ENCODE peak calls at places on chromosomes 13 and 19, in seven cellular contexts. One of them, this sample, is unnamed.

GRCh38 chr19:18507021-18507726 is 14.7 kb downstream of the ELL start:
- DNase-seq in AG04450: no peak
- DNase-seq in cardiac fibroblast: no peak
- DNase-seq in mucosa of descending colon: peak
- DNase-seq in GM23338: no peak
- DNase-seq in astrocyte: no peak
- DNase-seq in testis: no peak
- DNase-seq in this sample: peak

GRCh38 chr19:14566712-14567077 is 5.2 kb downstream of the NDUFB7 start:
- DNase-seq in testis: no peak
- DNase-seq in mucosa of descending colon: no peak
- DNase-seq in AG04450: no peak
- DNase-seq in GM23338: no peak
- DNase-seq in astrocyte: no peak
- DNase-seq in cardiac fibroblast: no peak
- DNase-seq in this sample: no peak

GRCh38 chr13:111881700-111882099 is 185.2 kb upstream of the SOX1 start:
- DNase-seq in testis: no peak
- DNase-seq in mucosa of descending colon: no peak
- DNase-seq in GM23338: no peak
- DNase-seq in AG04450: no peak
- DNase-seq in astrocyte: no peak
- DNase-seq in cardiac fibroblast: no peak
- DNase-seq in this sample: no peak

GRCh38 chr13:108551674-108552073 is 77.7 kb upstream of the MYO16 start:
- DNase-seq in AG04450: no peak
- DNase-seq in astrocyte: no peak
- DNase-seq in cardiac fibroblast: no peak
- DNase-seq in GM23338: no peak
- DNase-seq in mucosa of descending colon: no peak
- DNase-seq in testis: no peak
- DNase-seq in this sample: no peak

GRCh38 chr13:72852207-72852606 is 70.3 kb downstream of the PIBF1 start:
- DNase-seq in astrocyte: no peak
- DNase-seq in cardiac fibroblast: no peak
- DNase-seq in mucosa of descending colon: no peak
- DNase-seq in AG04450: no peak
- DNase-seq in testis: no peak
- DNase-seq in GM23338: no peak
- DNase-seq in this sample: no peak

GRCh38 chr13:113935081-113935511 is 38.8 kb downstream of the C13orf46 start:
- DNase-seq in astrocyte: no peak
- DNase-seq in mucosa of descending colon: no peak
- DNase-seq in GM23338: peak
- DNase-seq in cardiac fibroblast: no peak
- DNase-seq in AG04450: no peak
- DNase-seq in testis: no peak
- DNase-seq in this sample: peak

GRCh38 chr13:25168800-25169199 is 3.3 kb downstream of the AMER2 start:
- DNase-seq in AG04450: no peak
- DNase-seq in testis: no peak
- DNase-seq in astrocyte: no peak
- DNase-seq in cardiac fibroblast: no peak
- DNase-seq in mucosa of descending colon: no peak
- DNase-seq in GM23338: no peak
- DNase-seq in this sample: no peak

GRCh38 chr19:27720155-27720554 is 1492.8 kb downstream of the UQCRFS1 start:
- DNase-seq in AG04450: no peak
- DNase-seq in testis: no peak
- DNase-seq in mucosa of descending colon: no peak
- DNase-seq in astrocyte: no peak
- DNase-seq in cardiac fibroblast: no peak
- DNase-seq in GM23338: no peak
- DNase-seq in this sample: no peak

GRCh38 chr13:22793598-22794134 is 387.1 kb upstream of the SGCG start:
- DNase-seq in GM23338: peak
- DNase-seq in AG04450: no peak
- DNase-seq in testis: no peak
- DNase-seq in mucosa of descending colon: no peak
- DNase-seq in astrocyte: peak
- DNase-seq in cardiac fibroblast: no peak
- DNase-seq in this sample: no peak

GRCh38 chr13:23985846-23986245 is 88.5 kb upstream of the C1QTNF9B start:
- DNase-seq in astrocyte: no peak
- DNase-seq in cardiac fibroblast: no peak
- DNase-seq in GM23338: no peak
- DNase-seq in mucosa of descending colon: no peak
- DNase-seq in AG04450: no peak
- DNase-seq in testis: no peak
- DNase-seq in this sample: no peak

GRCh38 chr19:53007200-53008054 is 6.3 kb upstream of the ERVV-1 start:
- DNase-seq in AG04450: no peak
- DNase-seq in mucosa of descending colon: no peak
- DNase-seq in cardiac fibroblast: no peak
- DNase-seq in GM23338: no peak
- DNase-seq in astrocyte: no peak
- DNase-seq in testis: no peak
- DNase-seq in this sample: no peak

GRCh38 chr13:44159633-44160279 is 213.9 kb upstream of the SERP2 start:
- DNase-seq in AG04450: no peak
- DNase-seq in mucosa of descending colon: no peak
- DNase-seq in cardiac fibroblast: peak
- DNase-seq in astrocyte: no peak
- DNase-seq in GM23338: no peak
- DNase-seq in testis: no peak
- DNase-seq in this sample: no peak

GRCh38 chr13:29505511-29505910 is 90.0 kb downstream of the SLC7A1 start:
- DNase-seq in testis: no peak
- DNase-seq in cardiac fibroblast: no peak
- DNase-seq in astrocyte: no peak
- DNase-seq in GM23338: no peak
- DNase-seq in mucosa of descending colon: no peak
- DNase-seq in AG04450: no peak
- DNase-seq in this sample: no peak

GRCh38 chr19:39412867-39413268 is 399 bp downstream of the PLEKHG2 start:
- DNase-seq in astrocyte: no peak
- DNase-seq in AG04450: no peak
- DNase-seq in mucosa of descending colon: no peak
- DNase-seq in testis: no peak
- DNase-seq in cardiac fibroblast: peak
- DNase-seq in GM23338: peak
- DNase-seq in this sample: no peak

GRCh38 chr19:48962029-48962848 is 2.9 kb upstream of the FTL start:
- DNase-seq in astrocyte: no peak
- DNase-seq in mucosa of descending colon: peak
- DNase-seq in GM23338: peak
- DNase-seq in AG04450: no peak
- DNase-seq in testis: peak
- DNase-seq in cardiac fibroblast: peak
- DNase-seq in this sample: peak

GRCh38 chr19:1985588-1986356 is 29.7 kb downstream of the BTBD2 start:
- DNase-seq in mucosa of descending colon: no peak
- DNase-seq in astrocyte: no peak
- DNase-seq in GM23338: peak
- DNase-seq in testis: peak
- DNase-seq in cardiac fibroblast: no peak
- DNase-seq in AG04450: no peak
- DNase-seq in this sample: peak

GRCh38 chr19:46722004-46722380 is 5.1 kb upstream of the PRKD2 start:
- DNase-seq in AG04450: no peak
- DNase-seq in cardiac fibroblast: no peak
- DNase-seq in GM23338: no peak
- DNase-seq in mucosa of descending colon: no peak
- DNase-seq in astrocyte: no peak
- DNase-seq in testis: no peak
- DNase-seq in this sample: peak

GRCh38 chr19:35848919-35849505 is 3.3 kb downstream of the NPHS1 start:
- DNase-seq in AG04450: no peak
- DNase-seq in cardiac fibroblast: no peak
- DNase-seq in mucosa of descending colon: no peak
- DNase-seq in GM23338: no peak
- DNase-seq in astrocyte: no peak
- DNase-seq in testis: no peak
- DNase-seq in this sample: no peak

GRCh38 chr19:41144403-41144802 is 30.2 kb downstream of the CYP2F1 start:
- DNase-seq in testis: peak
- DNase-seq in cardiac fibroblast: peak
- DNase-seq in GM23338: peak
- DNase-seq in AG04450: peak
- DNase-seq in mucosa of descending colon: peak
- DNase-seq in astrocyte: peak
- DNase-seq in this sample: peak

GRCh38 chr19:10929402-10929794 is 787 bp downstream of the TIMM29 start:
- DNase-seq in testis: peak
- DNase-seq in cardiac fibroblast: no peak
- DNase-seq in GM23338: peak
- DNase-seq in AG04450: no peak
- DNase-seq in astrocyte: no peak
- DNase-seq in mucosa of descending colon: no peak
- DNase-seq in this sample: no peak

GRCh38 chr13:99269627-99270252 is 11.6 kb upstream of the GPR18 start:
- DNase-seq in testis: no peak
- DNase-seq in astrocyte: peak
- DNase-seq in GM23338: peak
- DNase-seq in AG04450: peak
- DNase-seq in mucosa of descending colon: no peak
- DNase-seq in cardiac fibroblast: peak
- DNase-seq in this sample: no peak

GRCh38 chr13:100063333-100063732 is 25.6 kb upstream of the PCCA start:
- DNase-seq in astrocyte: no peak
- DNase-seq in AG04450: peak
- DNase-seq in testis: no peak
- DNase-seq in cardiac fibroblast: peak
- DNase-seq in mucosa of descending colon: no peak
- DNase-seq in GM23338: no peak
- DNase-seq in this sample: no peak

GRCh38 chr19:45864629-45865082 is 530 bp downstream of the FOXA3 start:
- DNase-seq in mucosa of descending colon: no peak
- DNase-seq in GM23338: no peak
- DNase-seq in astrocyte: no peak
- DNase-seq in cardiac fibroblast: no peak
- DNase-seq in AG04450: no peak
- DNase-seq in testis: no peak
- DNase-seq in this sample: no peak

GRCh38 chr13:39415403-39415802 is 187.6 kb downstream of the LHFPL6 start:
- DNase-seq in mucosa of descending colon: no peak
- DNase-seq in cardiac fibroblast: peak
- DNase-seq in testis: peak
- DNase-seq in AG04450: no peak
- DNase-seq in astrocyte: no peak
- DNase-seq in GM23338: peak
- DNase-seq in this sample: peak

GRCh38 chr13:42894765-42895181 is 97.3 kb downstream of the EPSTI1 start:
- DNase-seq in cardiac fibroblast: peak
- DNase-seq in mucosa of descending colon: no peak
- DNase-seq in astrocyte: peak
- DNase-seq in testis: no peak
- DNase-seq in GM23338: no peak
- DNase-seq in AG04450: no peak
- DNase-seq in this sample: no peak

GRCh38 chr19:12733369-12733896 is 1.1 kb downstream of the TRIR start:
- DNase-seq in astrocyte: peak
- DNase-seq in cardiac fibroblast: peak
- DNase-seq in GM23338: peak
- DNase-seq in AG04450: no peak
- DNase-seq in testis: peak
- DNase-seq in mucosa of descending colon: no peak
- DNase-seq in this sample: no peak

DNA sequence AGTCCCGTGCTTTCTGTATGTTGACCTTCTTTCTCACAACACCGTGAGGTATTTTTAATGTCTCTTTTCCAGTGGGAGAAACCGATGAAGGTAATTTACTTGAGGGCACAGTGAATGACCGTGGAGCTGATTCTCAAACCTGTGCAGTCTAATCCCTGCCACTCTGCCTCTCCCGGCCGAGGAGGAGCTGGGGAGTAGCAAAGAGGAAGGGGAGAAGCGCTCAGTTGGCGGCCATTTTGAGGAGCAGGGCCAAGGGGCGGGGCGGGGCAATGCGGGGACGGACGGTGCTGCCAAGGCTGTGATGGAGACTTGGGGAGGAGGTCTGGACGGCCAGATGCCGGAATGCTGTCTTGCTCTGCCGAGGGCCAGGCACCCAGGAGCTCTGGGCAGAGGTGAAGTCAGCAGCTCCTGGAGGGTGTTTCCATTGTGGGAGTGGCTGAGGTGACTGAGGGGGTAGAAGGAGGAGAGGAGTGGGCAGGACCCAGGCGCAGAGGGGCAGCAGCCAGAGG is 12.4 kb upstream of the RANBP3 start:
- DNase-seq in astrocyte: no peak
- DNase-seq in testis: peak
- DNase-seq in AG04450: no peak
- DNase-seq in mucosa of descending colon: no peak
- DNase-seq in cardiac fibroblast: no peak
- DNase-seq in GM23338: peak
- DNase-seq in this sample: no peak
- H3K4me3 ChIP-seq in astrocyte: no peak
- H3K4me3 ChIP-seq in testis: peak
- H3K4me3 ChIP-seq in AG04450: no peak
- H3K4me3 ChIP-seq in mucosa of descending colon: no peak
- H3K4me3 ChIP-seq in cardiac fibroblast: no peak
- H3K4me3 ChIP-seq in GM23338: peak
- H3K4me3 ChIP-seq in this sample: no peak

GRCh38 chr19:7444042-7444441 is 44.8 kb downstream of the PEX11G start:
- DNase-seq in GM23338: peak
- DNase-seq in cardiac fibroblast: no peak
- DNase-seq in mucosa of descending colon: no peak
- DNase-seq in astrocyte: no peak
- DNase-seq in testis: no peak
- DNase-seq in AG04450: no peak
- DNase-seq in this sample: no peak
- H3K4me3 ChIP-seq in GM23338: no peak
- H3K4me3 ChIP-seq in cardiac fibroblast: no peak
- H3K4me3 ChIP-seq in mucosa of descending colon: no peak
- H3K4me3 ChIP-seq in astrocyte: no peak
- H3K4me3 ChIP-seq in testis: no peak
- H3K4me3 ChIP-seq in AG04450: no peak
- H3K4me3 ChIP-seq in this sample: no peak

GRCh38 chr13:41458939-41459753 is 1.8 kb downstream of the RGCC start:
- DNase-seq in AG04450: no peak
- DNase-seq in testis: no peak
- DNase-seq in GM23338: peak
- DNase-seq in mucosa of descending colon: no peak
- DNase-seq in astrocyte: no peak
- DNase-seq in cardiac fibroblast: peak
- DNase-seq in this sample: no peak
- H3K4me3 ChIP-seq in AG04450: peak
- H3K4me3 ChIP-seq in testis: peak
- H3K4me3 ChIP-seq in GM23338: peak
- H3K4me3 ChIP-seq in mucosa of descending colon: no peak
- H3K4me3 ChIP-seq in astrocyte: peak
- H3K4me3 ChIP-seq in cardiac fibroblast: peak
- H3K4me3 ChIP-seq in this sample: peak

DNA sequence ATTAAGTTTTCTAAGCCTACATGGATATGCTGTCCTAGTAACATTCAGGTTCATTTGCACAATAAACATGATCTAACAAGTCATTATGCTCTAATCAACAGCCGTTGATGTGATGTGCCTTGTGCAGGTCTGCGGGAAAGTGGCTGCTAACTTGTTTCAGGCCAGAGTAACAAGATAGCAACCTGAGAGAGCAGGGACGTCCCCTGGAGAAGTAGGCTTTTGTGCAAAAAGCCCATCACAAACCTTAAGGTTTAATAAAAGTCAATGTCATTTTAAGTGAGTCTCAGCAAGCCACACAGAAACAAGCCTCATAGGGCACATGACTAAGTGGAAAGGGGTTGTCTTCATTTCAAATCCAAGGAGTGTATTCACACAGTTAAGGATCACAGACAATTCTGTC is 17.6 kb downstream of the FOXO1 start:
- DNase-seq in cardiac fibroblast: no peak
- DNase-seq in mucosa of descending colon: no peak
- DNase-seq in GM23338: peak
- DNase-seq in astrocyte: no peak
- DNase-seq in AG04450: no peak
- DNase-seq in testis: no peak
- DNase-seq in this sample: no peak
- H3K4me3 ChIP-seq in cardiac fibroblast: no peak
- H3K4me3 ChIP-seq in mucosa of descending colon: no peak
- H3K4me3 ChIP-seq in GM23338: no peak
- H3K4me3 ChIP-seq in astrocyte: no peak
- H3K4me3 ChIP-seq in AG04450: no peak
- H3K4me3 ChIP-seq in testis: no peak
- H3K4me3 ChIP-seq in this sample: no peak